ENCODE peak calls at places on chromosomes 11 and 22, in five cellular contexts. O is nephron progenitor cell, S is fibroblast of lung, T is AG04449, D is Calu3. J is an unnamed sample.

GRCh38 chr11:131688056-131688693 is 317.8 kb downstream of the NTM start:
- DNase-seq in O (peak; percentile 84), T (no peak), S (peak; percentile 42), D (peak; percentile 3), J (peak; percentile 20)

GRCh38 chr22:32309585-32310251 is 47.9 kb upstream of the RFPL3 start:
- DNase-seq in O (peak; percentile 22), D (no peak), T (no peak), S (no peak), J (no peak)

GRCh38 chr11:127651175-127651887 is 650.8 kb upstream of the KIRREL3 start:
- DNase-seq in D (no peak), O (no peak), T (peak; percentile 21), S (peak; percentile 94), J (no peak)

GRCh38 chr11:48052183-48053040 is 72.1 kb downstream of the PTPRJ start:
- DNase-seq in S (peak; percentile 89), O (no peak), D (peak; percentile 85), T (no peak), J (no peak)

GRCh38 chr11:128346808-128347207 is 240.6 kb downstream of the ETS1 start:
- DNase-seq in T (no peak), D (peak; percentile 18), S (peak; percentile 90), O (no peak), J (no peak)

GRCh38 chr11:86459002-86459385 is 84.3 kb downstream of the CCDC81 start:
- DNase-seq in T (no peak), O (no peak), S (peak; percentile 65), D (no peak), J (no peak)

GRCh38 chr11:5791165-5791564 is at the start of gene OR52N1:
- DNase-seq in T (no peak), D (no peak), S (no peak), O (no peak), J (no peak)

GRCh38 chr11:26229270-26229669 is 102.7 kb upstream of the ANO3 start:
- DNase-seq in O (no peak), S (peak; percentile 83), T (peak; percentile 44), D (no peak), J (no peak)

GRCh38 chr11:118086913-118087768 is at the start of gene SMIM35:
- DNase-seq in S (no peak), O (no peak), T (no peak), D (no peak), J (no peak)

GRCh38 chr11:120324932-120325810 is at the start of gene TLCD5:
- DNase-seq in T (no peak), D (peak; percentile 71), O (peak; percentile 84), S (peak; percentile 77), J (no peak)

GRCh38 chr11:81033779-81034550 is 1593.1 kb upstream of the TENM4 start:
- DNase-seq in D (no peak), S (no peak), O (no peak), T (no peak), J (no peak)

GRCh38 chr11:93497575-93497974 is 45.6 kb downstream of the SMCO4 start:
- DNase-seq in O (no peak), S (no peak), D (no peak), T (no peak), J (no peak)

GRCh38 chr11:5674391-5674790 is 10.5 kb downstream of the TRIM5 start:
- DNase-seq in S (no peak), D (no peak), O (no peak), T (no peak), J (no peak)

GRCh38 chr11:88280673-88281316 is 56.7 kb downstream of the CTSC start:
- DNase-seq in O (no peak), D (no peak), S (peak; percentile 46), T (no peak), J (no peak)

GRCh38 chr11:36619502-36619901 is 21.5 kb upstream of the RAG2 start:
- DNase-seq in D (no peak), O (no peak), T (no peak), S (no peak), J (no peak)

GRCh38 chr11:115352805-115353483 is 151.3 kb downstream of the CADM1 start:
- DNase-seq in S (no peak), D (no peak), T (no peak), O (no peak), J (no peak)

GRCh38 chr11:61778920-61779650 is 13.3 kb downstream of the TMEM258 start:
- DNase-seq in T (no peak), D (no peak), S (no peak), O (no peak), J (no peak)

GRCh38 chr11:117473692-117474091 is 146.0 kb downstream of the CEP164 start:
- DNase-seq in S (no peak), D (no peak), O (no peak), T (no peak), J (no peak)

GRCh38 chr11:33869511-33870422 is 22.1 kb downstream of the LMO2 start:
- DNase-seq in T (no peak), O (peak; percentile 72), D (peak; percentile 15), S (peak; percentile 25), J (no peak)

GRCh38 chr11:62599069-62599696 is 2.5 kb downstream of the MTA2 start:
- DNase-seq in O (peak; percentile 90), S (peak; percentile 99), D (peak; percentile 69), T (peak; percentile 87), J (peak; percentile 97)

DNA sequence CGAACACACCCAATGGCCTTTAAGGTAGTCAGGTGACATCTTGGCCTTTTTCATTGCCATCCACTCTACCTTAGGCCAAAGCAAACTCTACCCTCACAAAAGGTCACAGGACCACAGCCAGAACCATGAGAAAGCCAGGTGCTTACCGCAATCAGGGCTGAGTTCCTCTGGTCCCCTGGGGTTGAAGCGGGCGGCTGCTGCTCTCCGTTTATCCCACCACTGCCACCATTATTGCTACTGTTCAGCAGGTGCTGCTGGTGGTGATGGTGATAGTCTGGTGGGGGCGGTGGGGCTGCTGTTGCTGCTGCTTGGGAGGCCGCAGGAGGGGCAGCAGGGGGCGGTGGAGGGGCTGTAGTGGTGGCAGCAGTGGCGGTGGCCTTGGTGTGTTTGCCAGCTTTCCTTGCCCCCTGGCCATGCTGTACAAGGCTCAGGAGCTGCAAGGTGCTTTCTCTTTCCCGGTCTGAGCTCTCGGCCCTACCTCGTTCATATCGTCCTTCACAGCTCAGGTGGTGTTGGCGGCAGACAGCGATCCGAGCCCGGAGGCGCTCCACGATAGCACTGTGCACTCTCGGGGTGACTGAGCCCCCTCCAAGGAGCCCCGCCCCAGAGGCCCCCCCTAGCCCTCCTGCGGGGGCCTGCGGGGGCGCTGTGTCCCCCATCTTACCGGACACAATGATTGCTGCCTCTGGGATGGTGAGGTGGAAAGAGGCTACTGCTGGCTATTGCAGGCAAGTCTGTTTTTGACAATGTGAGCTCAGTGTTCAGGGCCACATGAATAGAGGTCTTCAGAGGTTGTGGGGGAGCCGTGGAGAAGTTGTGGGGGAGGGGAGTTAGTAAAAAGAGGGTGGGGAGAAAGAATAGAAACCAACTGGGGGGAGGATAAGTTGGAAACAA is 1.5 kb downstream of the MAML2 start:
- DNase-seq in S (peak; percentile 45), T (no peak), D (peak; percentile 65), O (no peak), J (no peak)
- TF ChIP-seq CTCF in S (peak; percentile 51), T (peak; percentile 68), D (no peak), O (no peak), J (peak; percentile 56)

GRCh38 chr11:94776351-94777321 is 8.5 kb downstream of the AMOTL1 start:
- DNase-seq in D (peak; percentile 28), S (peak; percentile 82), T (no peak), O (no peak), J (no peak)

GRCh38 chr11:94773842-94774241 is 5.7 kb downstream of the AMOTL1 start:
- DNase-seq in T (no peak), S (no peak), O (no peak), D (no peak), J (no peak)

GRCh38 chr11:94775576-94776327 is 7.6 kb downstream of the AMOTL1 start:
- DNase-seq in T (no peak), S (no peak), O (no peak), D (no peak), J (no peak)

GRCh38 chr11:94771951-94772350 is 3.8 kb downstream of the AMOTL1 start:
- DNase-seq in T (no peak), D (no peak), S (no peak), O (no peak), J (no peak)

DNA sequence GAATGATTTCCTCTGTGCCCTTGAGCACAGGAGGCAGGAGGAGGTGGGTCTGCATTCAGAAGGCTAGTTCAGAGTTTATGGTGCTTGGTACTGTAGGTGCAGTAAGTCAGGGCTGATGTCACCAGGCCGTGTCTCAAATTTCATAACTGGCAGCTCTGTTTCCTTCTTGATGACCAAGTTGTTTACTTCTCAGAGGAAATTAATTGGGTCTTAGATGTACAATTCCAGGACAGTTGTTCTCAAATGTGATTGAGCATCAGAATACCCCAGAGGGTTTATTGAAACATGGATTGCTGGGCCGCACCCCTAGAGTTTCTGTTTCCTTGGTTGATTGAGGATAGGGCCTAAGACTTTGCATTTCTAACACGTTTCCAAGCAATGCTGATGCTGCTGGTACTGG is 6.2 kb downstream of the AMOTL1 start:
- DNase-seq in D (no peak), S (no peak), O (no peak), T (no peak), J (no peak)
- TF ChIP-seq CTCF in D (no peak), S (no peak), O (no peak), T (no peak), J (no peak)

DNA sequence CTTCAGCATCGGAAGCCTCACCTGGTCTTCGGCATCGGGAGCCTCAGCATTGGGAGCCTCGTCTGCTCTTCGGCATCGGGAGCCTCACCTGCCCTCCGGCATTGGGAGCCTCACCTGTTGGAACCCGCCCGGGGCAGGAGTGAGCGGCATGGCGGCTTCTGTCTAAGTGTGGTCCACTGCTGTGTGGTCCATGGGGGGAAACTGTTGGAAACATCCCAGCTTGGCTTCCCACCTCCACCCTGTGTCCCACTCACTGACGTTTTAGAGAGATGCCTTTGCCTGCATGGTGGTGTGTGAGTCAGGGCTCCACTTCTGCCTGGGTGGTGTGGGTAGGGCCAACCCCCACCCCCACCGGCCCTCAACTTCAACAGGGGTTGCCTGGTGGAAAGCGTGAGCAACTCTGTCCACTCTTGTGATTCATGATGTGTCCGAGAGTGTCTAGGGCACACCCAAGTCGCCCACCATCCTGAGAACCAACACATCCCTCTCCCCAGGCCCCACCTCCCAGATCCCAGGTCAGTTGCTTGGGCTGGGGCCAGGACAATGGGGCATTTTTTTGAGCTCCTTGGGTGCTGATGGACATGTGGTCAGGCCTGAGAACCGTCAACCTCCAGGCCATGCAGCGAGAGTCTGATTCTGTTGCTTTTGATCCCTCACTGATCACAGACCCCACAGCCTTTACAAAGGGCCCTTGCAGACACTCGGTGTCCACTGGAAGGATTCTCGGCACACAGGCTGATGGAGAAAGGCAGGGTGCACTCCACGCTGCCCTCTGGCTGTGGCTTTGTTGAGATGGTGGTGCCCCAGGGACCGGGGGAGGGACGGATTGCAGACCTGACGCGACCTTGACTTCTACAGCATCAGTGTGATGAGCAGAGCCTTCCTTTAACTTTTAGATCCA is 406.7 kb downstream of the TBC1D22A start:
- DNase-seq in T (no peak), O (no peak), D (peak; percentile 17), S (peak; percentile 21), J (no peak)
- TF ChIP-seq CTCF in T (peak; percentile 53), O (peak; percentile 9), D (no peak), S (peak; percentile 33), J (peak; percentile 40)

GRCh38 chr11:17827006-17827405 is 92.4 kb downstream of the KCNC1 start:
- DNase-seq in T (no peak), D (no peak), S (no peak), O (no peak), J (no peak)
- TF ChIP-seq CTCF in T (no peak), D (no peak), S (no peak), O (peak; percentile 24), J (no peak)

DNA sequence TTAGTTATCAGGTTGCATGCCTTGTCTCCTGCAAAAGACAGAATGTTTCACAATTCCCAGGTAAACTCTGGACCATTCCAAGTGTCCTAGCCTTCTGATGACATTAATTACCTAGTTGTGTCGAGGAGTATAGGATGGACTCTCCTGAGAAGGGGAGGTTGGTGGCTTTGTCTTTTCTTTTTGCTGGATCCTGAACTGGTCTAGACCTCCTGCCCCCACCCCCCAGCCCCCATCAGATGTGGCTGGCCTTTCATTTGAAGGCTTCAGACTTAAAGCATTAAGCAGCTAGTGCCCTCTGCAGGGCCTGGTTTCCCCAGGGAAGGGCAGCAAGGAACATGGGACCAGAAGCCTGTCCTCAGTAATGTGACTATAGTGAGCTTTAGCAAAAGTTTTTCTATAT is 9.7 kb downstream of the MCAM start:
- DNase-seq in D (no peak), T (no peak), S (no peak), O (no peak), J (no peak)
- TF ChIP-seq CTCF in D (no peak), T (peak; percentile 1), S (peak; percentile 18), O (no peak), J (no peak)